ENCODE peak calls at places on chromosomes 3 and 15, in four cellular contexts. S is NCI-H1105; H is naive thymus-derived CD8-positive, alpha-beta T cell; K is activated CD4-positive, alpha-beta T cell treated with anti-CD3 and anti-CD28 coated beads for 1 hour. T is an unnamed sample.

GRCh38 chr3:125512135-125512920 is 7.7 kb downstream of the SNX4 start:
- DNase-seq in S (peak), H (no peak), K (no peak), T (peak)

GRCh38 chr15:79311901-79312553 is 1.1 kb downstream of the TMED3 start:
- DNase-seq in S (no peak), H (peak), K (no peak), T (no peak)

GRCh38 chr3:57163751-57164150 is 1.4 kb downstream of the IL17RD start:
- DNase-seq in S (no peak), H (no peak), K (no peak), T (no peak)

GRCh38 chr15:39455502-39455991 is 125.3 kb upstream of the THBS1 start:
- DNase-seq in S (no peak), H (no peak), K (no peak), T (peak)

GRCh38 chr3:46468758-46469600 is 4.3 kb upstream of the LTF start:
- DNase-seq in S (no peak), H (no peak), K (no peak), T (no peak)

GRCh38 chr3:190099099-190099498 is 21.6 kb downstream of the P3H2 start:
- DNase-seq in S (no peak), H (no peak), K (no peak), T (no peak)

GRCh38 chr15:92197761-92198160 is 195.9 kb upstream of the ST8SIA2 start:
- DNase-seq in S (no peak), H (no peak), K (no peak), T (no peak)

GRCh38 chr15:57589276-57590073 is 2.2 kb upstream of the MYZAP start:
- DNase-seq in S (no peak), H (no peak), K (no peak), T (no peak)

GRCh38 chr3:166274342-166274741 is 437.1 kb upstream of the BCHE start:
- DNase-seq in S (no peak), H (no peak), K (no peak), T (peak)

GRCh38 chr3:60992395-60992794 is 258.9 kb downstream of the FHIT start:
- DNase-seq in S (no peak), H (no peak), K (no peak), T (no peak)

GRCh38 chr3:61158676-61159075 is 92.6 kb downstream of the FHIT start:
- DNase-seq in S (no peak), H (no peak), K (no peak), T (no peak)

GRCh38 chr3:30659270-30660127 is 53.1 kb downstream of the TGFBR2 start:
- DNase-seq in S (no peak), H (no peak), K (no peak), T (peak)

GRCh38 chr3:139358857-139359562 is 15.2 kb downstream of the MRPS22 start:
- DNase-seq in S (peak), H (no peak), K (no peak), T (no peak)

GRCh38 chr15:66908503-66909095 is 156.8 kb upstream of the SMAD3 start:
- DNase-seq in S (no peak), H (no peak), K (no peak), T (no peak)

GRCh38 chr3:122394173-122394572 is 10.2 kb downstream of the FAM162A start:
- DNase-seq in S (no peak), H (no peak), K (no peak), T (no peak)

GRCh38 chr3:166433060-166433459 is 595.8 kb upstream of the BCHE start:
- DNase-seq in S (no peak), H (no peak), K (no peak), T (no peak)